ENCODE peak calls at places on chromosomes 7 and 10, in six cellular contexts. C is OCI-M1, V is NAMALWA, O is astrocyte, N is fibroblast of lung, Q is fibroblast of pulmonary artery. H is an unnamed sample.

GRCh38 chr7:132380065-132380464 is 196.2 kb downstream of the PLXNA4 start:
- DNase-seq in V (no peak), N (peak), Q (peak), C (no peak), O (peak), H (no peak)

GRCh38 chr7:155300641-155301452 is 3.2 kb downstream of the INSIG1 start:
- DNase-seq in V (no peak), Q (no peak), C (no peak), O (no peak), N (no peak), H (no peak)

GRCh38 chr10:118362103-118362502 is 20.0 kb upstream of the FAM204A start:
- DNase-seq in O (no peak), N (no peak), Q (no peak), V (no peak), C (no peak), H (no peak)

GRCh38 chr10:22712246-22712958 is 2.0 kb downstream of the PIP4K2A start:
- DNase-seq in Q (peak), N (peak), V (peak), O (peak), C (peak), H (no peak)

GRCh38 chr10:69389827-69390490 is 26.8 kb downstream of the TACR2 start:
- DNase-seq in Q (peak), V (no peak), N (peak), C (no peak), O (peak), H (peak)

GRCh38 chr10:3803884-3804741 is 19.1 kb upstream of the KLF6 start:
- DNase-seq in O (no peak), C (peak), N (peak), Q (peak), V (peak), H (peak)

GRCh38 chr10:6659451-6659850 is 79.4 kb upstream of the PRKCQ start:
- DNase-seq in V (no peak), C (no peak), O (peak), Q (no peak), N (peak), H (no peak)

GRCh38 chr10:71244638-71245419 is 32.5 kb downstream of the UNC5B start:
- DNase-seq in N (peak), V (no peak), O (peak), Q (peak), C (no peak), H (no peak)

GRCh38 chr7:75757860-75758259 is 14.2 kb downstream of the CCL26 start:
- DNase-seq in C (no peak), Q (no peak), N (no peak), V (no peak), O (no peak), H (no peak)

GRCh38 chr7:157139142-157140117 is 704 bp downstream of the UBE3C start:
- DNase-seq in N (peak), Q (peak), V (peak), C (peak), O (peak), H (peak)

GRCh38 chr7:2894118-2894940 is 50.2 kb upstream of the GNA12 start:
- DNase-seq in Q (no peak), C (no peak), N (no peak), O (no peak), V (peak), H (peak)

GRCh38 chr7:93843260-93843659 is 47.3 kb downstream of the TFPI2 start:
- DNase-seq in Q (no peak), N (peak), C (no peak), O (peak), V (no peak), H (no peak)

GRCh38 chr7:47622586-47622945 is 40.7 kb upstream of the TNS3 start:
- DNase-seq in C (no peak), V (no peak), Q (no peak), O (no peak), N (no peak), H (no peak)

GRCh38 chr7:143361552-143362125 is 874 bp downstream of the FAM131B start:
- DNase-seq in O (no peak), C (no peak), N (no peak), V (no peak), Q (no peak), H (no peak)

GRCh38 chr7:157773361-157773760 is 436.6 kb downstream of the DNAJB6 start:
- DNase-seq in O (no peak), N (no peak), Q (no peak), C (no peak), V (no peak), H (no peak)

GRCh38 chr7:73359746-73360375 is 31.9 kb downstream of the FKBP6 start:
- DNase-seq in V (no peak), O (no peak), Q (no peak), N (no peak), C (no peak), H (no peak)

GRCh38 chr7:18521945-18522566 is 26.5 kb downstream of the HDAC9 start:
- DNase-seq in V (peak), N (peak), C (no peak), O (peak), Q (no peak), H (peak)

GRCh38 chr7:26428571-26428970 is 136.9 kb downstream of the SNX10 start:
- DNase-seq in C (no peak), N (no peak), V (no peak), O (no peak), Q (no peak), H (no peak)

GRCh38 chr7:26291251-26291650 is 411 bp upstream of the SNX10 start:
- DNase-seq in N (no peak), C (no peak), O (no peak), V (no peak), Q (no peak), H (no peak)

GRCh38 chr10:27908231-27908630 is 90.6 kb downstream of the ODAD2 start:
- DNase-seq in N (no peak), V (no peak), Q (no peak), C (no peak), O (no peak), H (no peak)

GRCh38 chr10:103803941-103804340 is 51.4 kb downstream of the SH3PXD2A start:
- DNase-seq in C (no peak), Q (no peak), N (no peak), O (no peak), V (no peak), H (no peak)

GRCh38 chr10:110010076-110011069 is 2.6 kb downstream of the ADD3 start:
- DNase-seq in O (no peak), N (peak), V (peak), C (peak), Q (no peak), H (peak)

GRCh38 chr10:1290071-1290471 is 233.9 kb downstream of the WDR37 start:
- DNase-seq in Q (no peak), N (no peak), O (no peak), V (no peak), C (no peak), H (no peak)

GRCh38 chr10:48452879-48453412 is 146.5 kb downstream of the MAPK8 start:
- DNase-seq in N (no peak), O (no peak), C (no peak), Q (no peak), V (no peak), H (no peak)

GRCh38 chr10:103502849-103503660 is 9.6 kb downstream of the NEURL1 start:
- DNase-seq in C (no peak), Q (no peak), V (no peak), N (no peak), O (no peak), H (no peak)

GRCh38 chr10:124648738-124649137 is 95.4 kb downstream of the FAM53B start:
- DNase-seq in N (peak), Q (peak), V (peak), O (peak), C (peak), H (no peak)

GRCh38 chr7:128044064-128044463 is 12.8 kb upstream of the LRRC4 start:
- DNase-seq in N (no peak), C (peak), Q (no peak), V (no peak), O (no peak), H (no peak)

GRCh38 chr10:29896053-29896452 is 163.3 kb downstream of the JCAD start:
- DNase-seq in C (no peak), N (peak), Q (peak), O (peak), V (no peak), H (no peak)

GRCh38 chr7:27619492-27619891 is 43.2 kb downstream of the HIBADH start:
- DNase-seq in N (no peak), O (no peak), Q (no peak), C (no peak), V (no peak), H (peak)